ENCODE peak calls at places on chromosome 21, in four cellular contexts. One of them, this sample, is unnamed.

GRCh38 chr21:37341254-37341960 is 25.2 kb upstream of the DYRK1A start:
- DNase-seq in SK-N-SH: peak
- DNase-seq in GM12878: no peak
- DNase-seq in H1: no peak
- DNase-seq in this sample: no peak

GRCh38 chr21:42646836-42647235 is 6.6 kb upstream of the PDE9A start:
- DNase-seq in SK-N-SH: no peak
- DNase-seq in GM12878: no peak
- DNase-seq in H1: no peak
- DNase-seq in this sample: no peak

GRCh38 chr21:37006521-37007291 is at the start of gene RIPPLY3:
- DNase-seq in SK-N-SH: peak
- DNase-seq in GM12878: no peak
- DNase-seq in H1: peak
- DNase-seq in this sample: no peak

GRCh38 chr21:39390212-39390765 is 41.4 kb upstream of the HMGN1 start:
- DNase-seq in SK-N-SH: no peak
- DNase-seq in GM12878: no peak
- DNase-seq in H1: no peak
- DNase-seq in this sample: no peak

GRCh38 chr21:46196733-46197132 is 12.5 kb upstream of the SPATC1L start:
- DNase-seq in SK-N-SH: peak
- DNase-seq in GM12878: no peak
- DNase-seq in H1: peak
- DNase-seq in this sample: no peak

GRCh38 chr21:42513985-42514882 is 582 bp downstream of the SLC37A1 start:
- DNase-seq in SK-N-SH: peak
- DNase-seq in GM12878: no peak
- DNase-seq in H1: peak
- DNase-seq in this sample: no peak

GRCh38 chr21:41349607-41350390 is 12.0 kb upstream of the MX2 start:
- DNase-seq in SK-N-SH: no peak
- DNase-seq in GM12878: no peak
- DNase-seq in H1: no peak
- DNase-seq in this sample: no peak

GRCh38 chr21:15011967-15012366 is 52.8 kb downstream of the NRIP1 start:
- DNase-seq in SK-N-SH: no peak
- DNase-seq in GM12878: no peak
- DNase-seq in H1: no peak
- DNase-seq in this sample: no peak

GRCh38 chr21:32934829-32935228 is 90.9 kb upstream of the OLIG2 start:
- DNase-seq in SK-N-SH: no peak
- DNase-seq in GM12878: no peak
- DNase-seq in H1: no peak
- DNase-seq in this sample: no peak

GRCh38 chr21:33478858-33479678 is 706 bp downstream of the TMEM50B start:
- DNase-seq in SK-N-SH: peak
- DNase-seq in GM12878: no peak
- DNase-seq in H1: peak
- DNase-seq in this sample: peak

GRCh38 chr21:41750051-41750450 is 16.8 kb downstream of the RIPK4 start:
- DNase-seq in SK-N-SH: no peak
- DNase-seq in GM12878: no peak
- DNase-seq in H1: no peak
- DNase-seq in this sample: no peak

GRCh38 chr21:41359289-41359688 is 2.5 kb upstream of the MX2 start:
- DNase-seq in SK-N-SH: no peak
- DNase-seq in GM12878: no peak
- DNase-seq in H1: no peak
- DNase-seq in this sample: no peak

GRCh38 chr21:34544032-34544496 is 32.1 kb upstream of the KCNE1 start:
- DNase-seq in SK-N-SH: peak
- DNase-seq in GM12878: no peak
- DNase-seq in H1: peak
- DNase-seq in this sample: peak

GRCh38 chr21:16587671-16588379 is 858.0 kb downstream of the USP25 start:
- DNase-seq in SK-N-SH: peak
- DNase-seq in GM12878: no peak
- DNase-seq in H1: no peak
- DNase-seq in this sample: no peak

GRCh38 chr21:37829447-37829846 is 86.8 kb downstream of the KCNJ6 start:
- DNase-seq in SK-N-SH: no peak
- DNase-seq in GM12878: no peak
- DNase-seq in H1: no peak
- DNase-seq in this sample: peak

GRCh38 chr21:46255166-46255565 is 26.6 kb upstream of the LSS start:
- DNase-seq in SK-N-SH: no peak
- DNase-seq in GM12878: no peak
- DNase-seq in H1: no peak
- DNase-seq in this sample: no peak

GRCh38 chr21:38165466-38166213 is 91.2 kb upstream of the KCNJ15 start:
- DNase-seq in SK-N-SH: peak
- DNase-seq in GM12878: no peak
- DNase-seq in H1: no peak
- DNase-seq in this sample: no peak

GRCh38 chr21:38771536-38771935 is 34.2 kb upstream of the ETS2 start:
- DNase-seq in SK-N-SH: no peak
- DNase-seq in GM12878: no peak
- DNase-seq in H1: no peak
- DNase-seq in this sample: no peak

GRCh38 chr21:15062566-15062965 is 2.2 kb downstream of the NRIP1 start:
- DNase-seq in SK-N-SH: no peak
- DNase-seq in GM12878: no peak
- DNase-seq in H1: no peak
- DNase-seq in this sample: no peak

GRCh38 chr21:42172596-42173483 is 46.1 kb upstream of the ABCG1 start:
- DNase-seq in SK-N-SH: no peak
- DNase-seq in GM12878: no peak
- DNase-seq in H1: no peak
- DNase-seq in this sample: no peak

GRCh38 chr21:35326677-35327076 is 277.6 kb upstream of the RUNX1 start:
- DNase-seq in SK-N-SH: no peak
- DNase-seq in GM12878: no peak
- DNase-seq in H1: no peak
- DNase-seq in this sample: no peak

GRCh38 chr21:15001113-15001512 is 63.7 kb downstream of the NRIP1 start:
- DNase-seq in SK-N-SH: no peak
- DNase-seq in GM12878: no peak
- DNase-seq in H1: no peak
- DNase-seq in this sample: no peak

GRCh38 chr21:41235214-41235613 is 67.3 kb downstream of the BACE2 start:
- DNase-seq in SK-N-SH: no peak
- DNase-seq in GM12878: no peak
- DNase-seq in H1: no peak
- DNase-seq in this sample: no peak

GRCh38 chr21:41460578-41461527 is 34.8 kb downstream of the MX1 start:
- DNase-seq in SK-N-SH: peak
- DNase-seq in GM12878: no peak
- DNase-seq in H1: peak
- DNase-seq in this sample: peak

GRCh38 chr21:40752125-40752524 is 94.8 kb downstream of the DSCAM start:
- DNase-seq in SK-N-SH: no peak
- DNase-seq in GM12878: no peak
- DNase-seq in H1: no peak
- DNase-seq in this sample: no peak

GRCh38 chr21:16502273-16502672 is 772.5 kb downstream of the USP25 start:
- DNase-seq in SK-N-SH: no peak
- DNase-seq in GM12878: no peak
- DNase-seq in H1: no peak
- DNase-seq in this sample: no peak

GRCh38 chr21:42121792-42122191 is 50.7 kb downstream of the UMODL1 start:
- DNase-seq in SK-N-SH: no peak
- DNase-seq in GM12878: no peak
- DNase-seq in H1: no peak
- DNase-seq in this sample: no peak

GRCh38 chr21:15682977-15683376 is 46.8 kb upstream of the USP25 start:
- DNase-seq in SK-N-SH: no peak
- DNase-seq in GM12878: no peak
- DNase-seq in H1: no peak
- DNase-seq in this sample: no peak

GRCh38 chr21:29434081-29434480 is 135.4 kb downstream of the BACH1 start:
- DNase-seq in SK-N-SH: no peak
- DNase-seq in GM12878: peak
- DNase-seq in H1: no peak
- DNase-seq in this sample: no peak

GRCh38 chr21:29433366-29434059 is 134.8 kb downstream of the BACH1 start:
- DNase-seq in SK-N-SH: no peak
- DNase-seq in GM12878: no peak
- DNase-seq in H1: no peak
- DNase-seq in this sample: no peak

GRCh38 chr21:29431680-29432079 is 133.0 kb downstream of the BACH1 start:
- DNase-seq in SK-N-SH: no peak
- DNase-seq in GM12878: no peak
- DNase-seq in H1: no peak
- DNase-seq in this sample: no peak

GRCh38 chr21:29436650-29437049 is 137.9 kb downstream of the BACH1 start:
- DNase-seq in SK-N-SH: no peak
- DNase-seq in GM12878: no peak
- DNase-seq in H1: no peak
- DNase-seq in this sample: no peak

DNA sequence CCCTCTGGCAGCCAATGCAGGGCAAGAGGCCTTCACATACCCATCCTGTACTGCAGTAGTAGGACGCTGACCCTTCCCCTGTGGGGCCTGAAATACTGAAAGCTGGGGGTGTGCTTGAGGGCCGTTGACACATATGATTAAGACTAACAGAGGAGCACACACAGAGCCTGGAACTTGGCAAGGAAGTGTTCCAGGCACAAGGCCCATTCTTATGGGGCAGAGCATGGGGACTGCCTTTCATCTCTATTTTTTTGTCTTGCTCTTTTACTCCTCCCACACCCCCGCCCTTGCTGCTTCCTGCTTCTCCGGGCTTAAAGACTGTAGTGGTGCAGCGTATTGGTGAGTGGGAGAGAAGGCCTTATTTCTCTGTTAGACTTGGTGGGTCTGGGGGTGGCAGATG is 137.4 kb downstream of the BACH1 start:
- DNase-seq in SK-N-SH: no peak
- DNase-seq in GM12878: no peak
- DNase-seq in H1: no peak
- DNase-seq in this sample: no peak
- TF ChIP-seq TCF12 in SK-N-SH: no peak
- TF ChIP-seq TCF12 in GM12878: no peak
- TF ChIP-seq TCF12 in H1: no peak
- TF ChIP-seq TCF12 in this sample: no peak

DNA sequence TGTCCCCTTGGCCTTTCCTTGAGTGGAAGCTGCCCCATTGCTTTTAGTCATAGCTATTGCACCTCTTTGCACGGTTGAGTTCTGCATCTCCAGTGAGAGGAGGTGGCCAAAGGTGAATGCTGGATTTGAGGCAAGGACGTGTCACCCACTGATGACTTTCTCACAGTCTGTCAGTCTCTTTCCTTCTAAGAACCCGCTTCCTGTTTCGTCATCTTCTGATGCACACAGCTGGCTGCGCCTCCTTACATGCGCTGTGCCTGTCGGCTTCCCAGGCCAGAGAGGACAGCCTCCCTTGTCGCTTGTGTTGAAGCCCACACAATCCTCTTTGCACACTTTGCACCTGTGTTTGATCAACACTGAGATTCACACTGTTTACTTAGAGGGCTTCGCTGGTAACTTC is 41.8 kb upstream of the PWP2 start:
- DNase-seq in SK-N-SH: no peak
- DNase-seq in GM12878: no peak
- DNase-seq in H1: no peak
- DNase-seq in this sample: no peak
- TF ChIP-seq TCF12 in SK-N-SH: no peak
- TF ChIP-seq TCF12 in GM12878: no peak
- TF ChIP-seq TCF12 in H1: no peak
- TF ChIP-seq TCF12 in this sample: no peak

GRCh38 chr21:44737706-44738354 is 26.5 kb upstream of the TSPEAR start:
- DNase-seq in SK-N-SH: no peak
- DNase-seq in GM12878: no peak
- DNase-seq in H1: peak
- DNase-seq in this sample: no peak

GRCh38 chr21:44735821-44736220 is 24.4 kb upstream of the TSPEAR start:
- DNase-seq in SK-N-SH: no peak
- DNase-seq in GM12878: no peak
- DNase-seq in H1: peak
- DNase-seq in this sample: no peak

GRCh38 chr21:44738621-44739020 is 27.2 kb upstream of the TSPEAR start:
- DNase-seq in SK-N-SH: no peak
- DNase-seq in GM12878: no peak
- DNase-seq in H1: peak
- DNase-seq in this sample: no peak

GRCh38 chr21:44734841-44735240 is 23.5 kb upstream of the TSPEAR start:
- DNase-seq in SK-N-SH: no peak
- DNase-seq in GM12878: no peak
- DNase-seq in H1: peak
- DNase-seq in this sample: no peak

DNA sequence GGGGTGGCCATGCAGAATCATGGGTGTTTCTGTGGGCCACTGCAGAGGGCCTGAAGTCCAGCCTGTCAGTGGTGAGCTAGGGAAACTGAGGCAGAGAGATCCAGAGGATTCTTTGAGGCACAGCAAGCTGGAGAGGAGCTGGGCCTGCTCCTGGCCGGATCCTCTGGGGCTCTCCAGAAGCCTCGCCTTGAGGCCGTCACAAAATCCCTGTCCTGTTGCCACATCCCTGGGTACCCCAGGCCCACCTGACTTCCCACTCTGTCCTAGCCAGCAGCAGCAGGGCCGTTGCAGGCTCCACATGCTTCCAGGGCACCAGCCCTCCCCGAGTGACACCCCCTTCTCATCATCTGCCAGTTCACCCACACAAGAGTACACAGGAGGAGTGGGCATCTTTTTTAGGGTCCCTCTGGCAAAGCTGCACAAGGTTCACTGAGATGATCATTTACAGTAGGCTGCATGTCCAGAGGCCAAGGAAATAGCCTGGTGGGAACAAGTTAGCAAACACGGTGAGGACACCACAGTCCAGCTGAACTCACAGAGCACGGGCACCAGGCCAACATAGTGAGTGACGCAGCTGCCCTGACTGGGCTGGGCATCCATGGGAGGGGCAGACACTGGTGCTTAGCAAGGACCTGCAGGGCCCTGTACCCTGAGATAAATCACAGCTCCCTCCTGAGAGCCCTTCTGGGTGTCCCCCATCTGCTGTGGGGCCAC is 25.1 kb upstream of the TSPEAR start:
- DNase-seq in SK-N-SH: no peak
- DNase-seq in GM12878: no peak
- DNase-seq in H1: peak
- DNase-seq in this sample: peak
- TF ChIP-seq TCF12 in SK-N-SH: no peak
- TF ChIP-seq TCF12 in GM12878: no peak
- TF ChIP-seq TCF12 in H1: no peak
- TF ChIP-seq TCF12 in this sample: no peak

GRCh38 chr21:26842976-26843911 is 2.0 kb downstream of the ADAMTS1 start:
- DNase-seq in SK-N-SH: peak
- DNase-seq in GM12878: no peak
- DNase-seq in H1: peak
- DNase-seq in this sample: no peak

GRCh38 chr21:26842300-26842699 is 2.9 kb downstream of the ADAMTS1 start:
- DNase-seq in SK-N-SH: no peak
- DNase-seq in GM12878: no peak
- DNase-seq in H1: no peak
- DNase-seq in this sample: no peak

GRCh38 chr21:26844258-26845065 is 747 bp downstream of the ADAMTS1 start:
- DNase-seq in SK-N-SH: peak
- DNase-seq in GM12878: no peak
- DNase-seq in H1: peak
- DNase-seq in this sample: no peak

GRCh38 chr21:26845066-26845749 is at the start of gene ADAMTS1:
- DNase-seq in SK-N-SH: peak
- DNase-seq in GM12878: no peak
- DNase-seq in H1: peak
- DNase-seq in this sample: peak

GRCh38 chr21:26843912-26844257 is 1.3 kb downstream of the ADAMTS1 start:
- DNase-seq in SK-N-SH: no peak
- DNase-seq in GM12878: no peak
- DNase-seq in H1: no peak
- DNase-seq in this sample: no peak
- TF ChIP-seq TCF12 in SK-N-SH: no peak
- TF ChIP-seq TCF12 in GM12878: no peak
- TF ChIP-seq TCF12 in H1: no peak
- TF ChIP-seq TCF12 in this sample: no peak